ENCODE peak calls at places on chromosomes 13 and 19, in nine cellular contexts. X is uterus; B is left ventricle myocardium inferior; C is CD8-positive, alpha-beta T cell; G is CD4-positive, CD25-positive, alpha-beta regulatory T cell; S is prostate gland; U is CD4-positive, alpha-beta memory T cell; J is heart left ventricle; Y is NT2/D1. W is an unnamed sample.

GRCh38 chr19:38095411-38096308 is 128.4 kb downstream of the DPF1 start:
- DNase-seq in X (peak; percentile 48), B (peak; percentile 59), C (peak; percentile 40), G (peak; percentile 32), S (peak; percentile 87), U (peak; percentile 41), J (peak; percentile 56), Y (peak; percentile 56), W (peak; percentile 77)

GRCh38 chr19:7928741-7929701 is 3.1 kb upstream of the CTXN1 start:
- DNase-seq in X (peak; percentile 78), B (no peak), C (peak; percentile 46), G (peak; percentile 66), S (peak; percentile 68), U (peak; percentile 81), J (no peak), Y (no peak), W (peak; percentile 83)

GRCh38 chr13:47707414-47707813 is 293.7 kb downstream of the SUCLA2 start:
- DNase-seq in X (no peak), B (no peak), C (no peak), G (no peak), S (no peak), U (no peak), J (no peak), Y (no peak), W (no peak)

GRCh38 chr13:110665491-110666254 is 40.2 kb downstream of the CARS2 start:
- DNase-seq in X (no peak), B (no peak), C (no peak), G (no peak), S (no peak), U (no peak), J (no peak), Y (no peak), W (no peak)

GRCh38 chr19:49441210-49441959 is at the start of gene SLC17A7:
- DNase-seq in X (peak; percentile 76), B (peak; percentile 63), C (no peak), G (no peak), S (no peak), U (no peak), J (peak; percentile 60), Y (no peak), W (peak; percentile 48)

GRCh38 chr13:29472317-29472961 is 123.0 kb downstream of the SLC7A1 start:
- DNase-seq in X (no peak), B (no peak), C (peak; percentile 16), G (peak; percentile 9), S (peak; percentile 22), U (peak; percentile 21), J (peak; percentile 39), Y (peak; percentile 48), W (peak; percentile 83)

GRCh38 chr13:76418404-76418803 is 467.8 kb downstream of the KCTD12 start:
- DNase-seq in X (no peak), B (no peak), C (no peak), G (no peak), S (no peak), U (no peak), J (no peak), Y (no peak), W (no peak)

GRCh38 chr19:7458675-7459074 is 30.2 kb downstream of the PEX11G start:
- DNase-seq in X (no peak), B (no peak), C (no peak), G (no peak), S (no peak), U (no peak), J (no peak), Y (no peak), W (no peak)

GRCh38 chr19:9528757-9529336 is 9.6 kb downstream of the ZNF426 start:
- DNase-seq in X (no peak), B (no peak), C (no peak), G (no peak), S (no peak), U (no peak), J (no peak), Y (no peak), W (peak; percentile 1)
- H3K9me3 ChIP-seq in X (peaks cover 13% of the 10 kb centered on the region), B (peaks cover 100% of the 10 kb centered on the region), C (peaks cover 60% of the 10 kb centered on the region), G (peaks cover 76% of the 10 kb centered on the region), S (peaks cover 19% of the 10 kb centered on the region), U (no peaks in the 10 kb centered on the region), J (peaks cover 92% of the 10 kb centered on the region), Y (peaks cover 99% of the 10 kb centered on the region), W (peaks cover 96% of the 10 kb centered on the region)

DNA sequence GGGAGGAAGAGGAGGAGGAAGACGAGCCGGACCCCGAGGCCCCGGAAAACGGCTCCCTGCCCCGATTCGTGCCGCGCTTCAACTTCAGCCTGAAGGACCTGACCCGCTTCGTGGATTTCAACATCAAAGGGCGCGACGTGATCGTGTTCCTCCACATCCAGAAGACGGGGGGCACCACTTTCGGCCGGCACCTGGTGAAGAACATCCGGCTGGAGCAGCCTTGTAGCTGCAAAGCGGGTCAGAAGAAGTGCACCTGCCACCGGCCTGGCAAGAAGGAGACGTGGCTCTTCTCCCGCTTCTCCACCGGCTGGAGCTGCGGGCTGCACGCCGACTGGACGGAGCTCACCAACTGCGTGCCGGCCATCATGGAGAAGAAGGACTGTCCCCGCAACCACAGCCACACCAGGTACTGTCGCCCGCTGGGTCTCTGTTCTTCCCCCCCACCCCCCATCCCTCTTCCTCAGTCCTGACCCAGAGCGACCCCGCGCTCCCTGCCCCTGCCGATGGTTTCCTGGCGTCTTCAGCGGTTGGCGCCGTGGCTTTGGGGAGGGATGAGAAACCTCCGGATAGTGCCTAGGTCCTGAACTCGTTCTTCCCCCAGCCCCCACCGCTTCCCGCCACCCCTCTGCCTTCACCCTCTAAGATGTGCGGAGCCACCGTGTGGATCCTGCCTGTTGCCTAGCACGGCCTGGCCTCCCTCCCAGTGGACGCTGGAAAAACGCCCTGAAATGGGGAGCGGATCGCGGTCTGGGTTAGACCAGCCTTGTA is 1.4 kb downstream of the HS6ST3 start:
- DNase-seq in X (peak; percentile 43), B (peak; percentile 14), C (no peak), G (no peak), S (no peak), U (no peak), J (no peak), Y (no peak), W (no peak)
- H3K4me3 ChIP-seq in X (peak overlapping the region; percentile 36), B (peak overlapping the region; percentile 66), C (no peak overlapping the region), G (no peak overlapping the region), S (peak overlapping the region; percentile 38), U (no peak overlapping the region), J (peak overlapping the region; percentile 38), Y (peak overlapping the region; percentile 45), W (peak overlapping the region; percentile 33)

DNA sequence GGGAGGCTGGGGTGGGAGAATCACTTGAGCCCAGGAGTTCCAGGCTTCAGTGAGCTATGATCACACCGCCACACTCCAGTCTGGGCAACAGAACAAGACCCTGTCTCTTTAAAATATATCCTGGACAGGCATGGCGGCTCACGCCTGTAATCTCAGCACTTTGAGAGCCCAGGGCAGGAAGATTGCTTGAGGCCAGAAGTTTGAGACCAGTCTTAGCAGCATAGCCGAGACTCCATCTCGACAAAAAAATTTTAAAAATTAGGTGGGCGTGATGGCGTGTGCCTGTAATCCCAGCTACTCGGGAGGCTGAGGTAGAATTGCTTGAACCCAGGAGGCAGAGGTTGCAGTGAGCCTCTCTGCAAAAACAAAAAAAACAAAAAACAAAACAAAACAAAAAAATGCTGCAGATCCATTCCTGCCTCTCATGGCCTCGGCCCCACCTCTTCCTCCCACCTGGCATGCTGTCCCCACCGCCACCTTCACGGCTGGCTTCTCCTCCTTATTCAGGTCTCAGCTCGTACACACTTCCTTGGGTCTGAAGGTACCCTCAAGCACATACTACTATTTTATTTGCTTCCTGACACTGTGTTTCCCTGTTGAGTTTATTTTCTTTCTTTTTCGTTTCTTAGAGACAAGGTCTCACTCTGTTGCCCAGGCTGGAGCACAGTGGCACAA is 5.3 kb downstream of the RFX1 start:
- DNase-seq in X (no peak), B (peak; percentile 9), C (no peak), G (no peak), S (no peak), U (no peak), J (no peak), Y (no peak), W (no peak)
- H3K9me3 ChIP-seq in X (no peaks in the 10 kb centered on the region), B (peaks cover 9% of the 10 kb centered on the region), C (no peaks in the 10 kb centered on the region), G (no peaks in the 10 kb centered on the region), S (no peaks in the 10 kb centered on the region), U (no peaks in the 10 kb centered on the region), J (no peaks in the 10 kb centered on the region), Y (peaks cover 22% of the 10 kb centered on the region), W (peaks cover 10% of the 10 kb centered on the region)

GRCh38 chr19:30274987-30275386 is 97.2 kb upstream of the ZNF536 start:
- DNase-seq in X (no peak), B (no peak), C (no peak), G (no peak), S (no peak), U (no peak), J (no peak), Y (no peak), W (no peak)

GRCh38 chr19:30273184-30273583 is 99.0 kb upstream of the ZNF536 start:
- DNase-seq in X (no peak), B (no peak), C (no peak), G (no peak), S (no peak), U (no peak), J (no peak), Y (no peak), W (no peak)

GRCh38 chr19:30269638-30270037 is 102.5 kb upstream of the ZNF536 start:
- DNase-seq in X (no peak), B (no peak), C (no peak), G (no peak), S (no peak), U (no peak), J (no peak), Y (no peak), W (no peak)

GRCh38 chr19:30276312-30276884 is 95.8 kb upstream of the ZNF536 start:
- DNase-seq in X (no peak), B (no peak), C (no peak), G (no peak), S (no peak), U (no peak), J (no peak), Y (no peak), W (no peak)

GRCh38 chr19:30272554-30272953 is 99.6 kb upstream of the ZNF536 start:
- DNase-seq in X (no peak), B (no peak), C (no peak), G (no peak), S (no peak), U (no peak), J (no peak), Y (no peak), W (no peak)
- H3K4me3 ChIP-seq in X (no peak overlapping the region), B (no peak overlapping the region), C (no peak overlapping the region), G (no peak overlapping the region), S (no peak overlapping the region), U (no peak overlapping the region), J (no peak overlapping the region), Y (no peak overlapping the region), W (no peak overlapping the region)

GRCh38 chr19:55032170-55032569 is 5.9 kb downstream of the GP6 start:
- DNase-seq in X (no peak), B (no peak), C (no peak), G (no peak), S (no peak), U (no peak), J (no peak), Y (no peak), W (no peak)
- H3K9me3 ChIP-seq in X (no peaks in the 10 kb centered on the region), B (no peaks in the 10 kb centered on the region), C (peaks cover 6% of the 10 kb centered on the region), G (no peaks in the 10 kb centered on the region), S (no peaks in the 10 kb centered on the region), U (no peaks in the 10 kb centered on the region), J (no peaks in the 10 kb centered on the region), Y (no peaks in the 10 kb centered on the region), W (no peaks in the 10 kb centered on the region)

W was measured in adipocyte.